ENCODE peak calls at places on chromosomes 7 and 10, in four cellular contexts. Z is NCI-H1105, X is nucleus accumbens, P is amygdala. S is an unnamed sample.

GRCh38 chr10:49625411-49625810 is 11.6 kb downstream of the CHAT start:
- DNase-seq in Z (no peak), X (no peak), P (no peak), S (no peak)

GRCh38 chr10:10589540-10589939 is 428.1 kb upstream of the CELF2 start:
- DNase-seq in Z (no peak), X (no peak), P (no peak), S (no peak)

GRCh38 chr10:6507311-6507710 is 72.8 kb downstream of the PRKCQ start:
- DNase-seq in Z (no peak), X (no peak), P (no peak), S (no peak)

GRCh38 chr10:75972494-75973276 is 541.3 kb downstream of the LRMDA start:
- DNase-seq in Z (peak; percentile 18), X (no peak), P (no peak), S (no peak)

GRCh38 chr10:125266541-125266940 is 106.2 kb upstream of the CTBP2 start:
- DNase-seq in Z (no peak), X (no peak), P (no peak), S (no peak)

GRCh38 chr7:5294169-5294987 is 11.6 kb downstream of the SLC29A4 start:
- DNase-seq in Z (no peak), X (no peak), P (no peak), S (no peak)

GRCh38 chr10:70376436-70377378 is 5.7 kb downstream of the LRRC20 start:
- DNase-seq in Z (no peak), X (no peak), P (no peak), S (no peak)

GRCh38 chr10:16788125-16788524 is 29.1 kb downstream of the RSU1 start:
- DNase-seq in Z (no peak), X (no peak), P (no peak), S (no peak)

GRCh38 chr7:30142710-30143109 is 7.9 kb downstream of the MTURN start:
- DNase-seq in Z (no peak), X (no peak), P (no peak), S (no peak)